ENCODE peak calls at places on chromosomes 7 and 10, in nine cellular contexts. X is transverse colon, S is heart left ventricle, V is Peyer's patch, F is suprapubic skin, I is spleen, L is prostate gland, D is A549, Q is right lobe of liver. B is an unnamed sample.

GRCh38 chr10:32104622-32105509 is 48.6 kb upstream of the KIF5B start:
- DNase-seq in F (no peak), L (no peak), I (no peak), D (no peak), S (no peak), X (no peak), Q (no peak), V (no peak), B (no peak)

GRCh38 chr7:3956949-3957348 is 655.9 kb downstream of the SDK1 start:
- DNase-seq in L (no peak), S (no peak), Q (no peak), I (no peak), V (no peak), F (no peak), D (no peak), X (no peak), B (no peak)

GRCh38 chr7:1857487-1858425 is 187.7 kb downstream of the ELFN1 start:
- DNase-seq in V (no peak), L (no peak), S (peak; percentile 53), F (peak; percentile 74), I (peak; percentile 66), Q (peak; percentile 21), D (no peak), X (no peak), B (no peak)

GRCh38 chr10:127012769-127013152 is 107.5 kb downstream of the DOCK1 start:
- DNase-seq in I (no peak), V (no peak), L (peak; percentile 91), X (peak; percentile 92), D (no peak), S (peak; percentile 85), Q (peak; percentile 83), F (no peak), B (peak; percentile 98)

GRCh38 chr7:118312966-118313365 is 88.5 kb downstream of the ANKRD7 start:
- DNase-seq in S (no peak), D (no peak), I (no peak), F (no peak), Q (no peak), V (no peak), L (no peak), X (no peak), B (no peak)

GRCh38 chr7:1673581-1674102 is 3.6 kb downstream of the ELFN1 start:
- DNase-seq in I (peak; percentile 70), S (peak; percentile 46), X (no peak), D (no peak), V (no peak), L (no peak), Q (no peak), F (peak; percentile 38), B (no peak)

GRCh38 chr10:68099736-68100135 is 9.6 kb upstream of the MYPN start:
- DNase-seq in S (no peak), V (no peak), Q (no peak), X (no peak), F (no peak), I (no peak), L (no peak), D (no peak), B (no peak)

GRCh38 chr10:33286186-33286934 is 48.1 kb downstream of the NRP1 start:
- DNase-seq in L (no peak), D (no peak), X (no peak), F (no peak), V (no peak), Q (no peak), S (no peak), I (no peak), B (peak; percentile 37)

GRCh38 chr7:139456511-139456910 is 27.0 kb downstream of the KLRG2 start:
- DNase-seq in D (no peak), Q (no peak), X (no peak), S (no peak), F (no peak), I (no peak), V (no peak), L (no peak), B (no peak)

GRCh38 chr7:134378562-134378961 is 61.8 kb upstream of the SLC35B4 start:
- DNase-seq in V (no peak), S (no peak), F (no peak), I (no peak), Q (no peak), X (no peak), L (no peak), D (no peak), B (no peak)
- TF ChIP-seq CTCF in V (no peak), S (no peak), F (no peak), I (no peak), Q (no peak), X (no peak), L (no peak), D (no peak), B (no peak)

GRCh38 chr10:131676448-131676847 is 224.4 kb upstream of the PPP2R2D start:
- DNase-seq in S (no peak), I (no peak), L (no peak), V (no peak), F (no peak), Q (no peak), X (no peak), D (no peak), B (no peak)

GRCh38 chr10:131676046-131676445 is 224.8 kb upstream of the PPP2R2D start:
- DNase-seq in V (no peak), I (peak; percentile 49), D (no peak), Q (no peak), X (no peak), F (no peak), S (no peak), L (no peak), B (no peak)

GRCh38 chr10:131673396-131673795 is 227.4 kb upstream of the PPP2R2D start:
- DNase-seq in L (no peak), X (no peak), I (peak; percentile 37), Q (no peak), F (no peak), V (no peak), D (no peak), S (no peak), B (no peak)

GRCh38 chr10:131674130-131674529 is 226.7 kb upstream of the PPP2R2D start:
- DNase-seq in Q (no peak), X (no peak), V (no peak), I (peak; percentile 55), L (no peak), D (no peak), S (no peak), F (no peak), B (no peak)

GRCh38 chr10:131675104-131675503 is 225.7 kb upstream of the PPP2R2D start:
- DNase-seq in S (no peak), D (no peak), F (no peak), X (no peak), Q (no peak), L (no peak), V (no peak), I (no peak), B (no peak)
- H3K9me3 ChIP-seq in S (no peaks in the 10 kb centered on the region), D (peaks cover 5% of the 10 kb centered on the region), F (no peaks in the 10 kb centered on the region), X (no peaks in the 10 kb centered on the region), Q (no peaks in the 10 kb centered on the region), L (no peaks in the 10 kb centered on the region), V (no peaks in the 10 kb centered on the region), I (peaks cover 12% of the 10 kb centered on the region), B (no peaks in the 10 kb centered on the region)

GRCh38 chr7:81416648-81417047 is 353.2 kb downstream of the HGF start:
- DNase-seq in F (no peak), X (no peak), I (no peak), L (no peak), S (no peak), D (no peak), V (no peak), Q (no peak), B (no peak)

GRCh38 chr7:81415181-81415580 is 354.7 kb downstream of the HGF start:
- DNase-seq in F (no peak), D (no peak), L (no peak), X (no peak), V (no peak), Q (no peak), S (no peak), I (no peak), B (no peak)

DNA sequence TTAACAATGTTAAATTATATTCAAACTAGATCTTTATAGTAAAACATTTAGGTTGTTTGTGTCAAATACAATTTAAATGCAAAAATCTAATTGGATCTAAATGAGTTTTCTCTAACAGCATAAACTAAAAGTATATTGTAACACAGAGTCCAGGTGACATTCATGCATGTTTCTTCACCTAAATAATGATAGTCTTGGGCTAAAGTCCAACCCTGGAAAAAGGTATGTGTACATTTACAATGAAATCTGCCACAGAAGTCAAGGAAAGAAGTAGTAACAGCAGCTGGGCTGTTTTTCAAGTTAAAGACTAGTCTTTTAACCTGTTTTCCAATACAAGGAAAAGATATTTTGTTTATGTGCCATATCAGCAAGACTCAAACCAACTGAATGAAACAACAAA is 349.3 kb downstream of the HGF start:
- DNase-seq in L (no peak), F (no peak), X (no peak), Q (no peak), V (no peak), S (no peak), D (no peak), I (no peak), B (no peak)
- TF ChIP-seq POLR2A in L (no peak), F (no peak), X (no peak), Q (no peak), V (no peak), S (no peak), D (no peak), I (no peak), B (no peak)

GRCh38 chr10:43628956-43629355 is 19.7 kb downstream of the ZNF32 start:
- DNase-seq in X (no peak), D (no peak), Q (no peak), I (no peak), L (no peak), S (no peak), V (no peak), F (no peak), B (no peak)
- TF ChIP-seq CTCF in X (no peak), D (no peak), Q (no peak), I (no peak), L (no peak), S (no peak), V (no peak), F (no peak), B (no peak)

DNA sequence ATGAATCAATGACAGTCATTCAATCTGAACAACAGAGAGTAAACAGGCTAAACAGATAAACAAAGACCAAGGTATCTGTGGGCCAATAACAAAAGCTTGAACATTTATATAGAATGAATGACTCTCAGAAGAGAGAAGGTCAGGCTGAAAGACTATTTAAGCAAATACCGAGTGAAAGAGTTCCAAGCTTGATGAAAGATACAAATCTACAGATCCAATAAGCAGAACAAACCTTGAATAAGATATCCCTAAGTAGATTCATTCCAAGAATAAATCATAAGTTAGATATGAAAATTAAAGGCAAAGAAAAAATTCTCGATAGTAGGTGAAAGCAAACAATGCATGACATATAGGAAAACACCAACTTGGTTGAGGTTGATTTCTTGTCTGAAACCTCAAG is 376.4 kb upstream of the IGFBP3 start:
- DNase-seq in X (no peak), L (no peak), F (no peak), Q (no peak), V (no peak), D (no peak), S (no peak), I (no peak), B (no peak)
- H3K9me3 ChIP-seq in X (peaks cover 8% of the 10 kb centered on the region), L (no peaks in the 10 kb centered on the region), F (peaks cover 6% of the 10 kb centered on the region), Q (no peaks in the 10 kb centered on the region), V (no peaks in the 10 kb centered on the region), D (peaks cover 21% of the 10 kb centered on the region), S (peaks cover 12% of the 10 kb centered on the region), I (peaks cover 12% of the 10 kb centered on the region), B (no peaks in the 10 kb centered on the region)

GRCh38 chr7:52283399-52283798 is 752.0 kb upstream of the POM121L12 start:
- DNase-seq in F (no peak), Q (no peak), X (no peak), I (no peak), S (no peak), L (no peak), D (no peak), V (no peak), B (no peak)
- TF ChIP-seq POLR2A in F (no peak), Q (no peak), X (no peak), I (no peak), S (no peak), L (no peak), D (no peak), V (no peak), B (no peak)